ENCODE peak calls at places on chromosome 1, in nine cellular contexts. U, J, Y, S, A, V, G, P and K are unnamed samples.

GRCh38 chr1:41517039-41517438 is 32.6 kb upstream of the EDN2 start:
- DNase-seq in Y (no peak), P (no peak), S (no peak), U (no peak), G (no peak), V (no peak), J (no peak), A (no peak), K (no peak)

GRCh38 chr1:247104965-247105364 is 809 bp upstream of the ZNF669 start:
- DNase-seq in P (no peak), Y (no peak), U (no peak), V (no peak), G (no peak), A (no peak), J (no peak), S (no peak), K (no peak)

GRCh38 chr1:206496131-206496793 is 11.1 kb upstream of the RASSF5 start:
- DNase-seq in S (peak), V (no peak), P (no peak), A (no peak), Y (no peak), J (no peak), U (peak), G (no peak), K (no peak)

GRCh38 chr1:60835649-60836048 is 246.7 kb upstream of the NFIA start:
- DNase-seq in P (no peak), G (no peak), A (no peak), U (no peak), J (no peak), S (no peak), V (no peak), Y (no peak), K (no peak)

GRCh38 chr1:209855623-209856022 is 27.9 kb downstream of the UTP25 start:
- DNase-seq in A (no peak), S (no peak), G (no peak), Y (no peak), P (no peak), J (no peak), U (no peak), V (no peak), K (no peak)

GRCh38 chr1:162690672-162691434 is 58.6 kb downstream of the DDR2 start:
- DNase-seq in J (no peak), A (peak), P (peak), V (no peak), U (no peak), S (no peak), Y (no peak), G (no peak), K (peak)

GRCh38 chr1:41679994-41680393 is 195.5 kb upstream of the EDN2 start:
- DNase-seq in V (no peak), J (no peak), S (no peak), U (no peak), Y (no peak), A (no peak), P (no peak), G (no peak), K (no peak)

GRCh38 chr1:242055921-242056320 is 57.0 kb upstream of the MAP1LC3C start:
- DNase-seq in S (no peak), A (no peak), U (no peak), J (no peak), G (no peak), V (no peak), Y (no peak), P (no peak), K (no peak)

GRCh38 chr1:109615879-109616278 is 3.5 kb downstream of the GNAT2 start:
- DNase-seq in G (no peak), U (no peak), S (peak), A (peak), V (no peak), J (no peak), Y (no peak), P (no peak), K (no peak)

GRCh38 chr1:212597495-212597894 is 11.1 kb upstream of the ATF3 start:
- DNase-seq in A (no peak), J (no peak), U (no peak), V (no peak), P (no peak), G (no peak), S (no peak), Y (no peak), K (no peak)

GRCh38 chr1:204711103-204711946 is 25.8 kb upstream of the LRRN2 start:
- DNase-seq in P (no peak), S (no peak), J (no peak), G (no peak), U (no peak), A (no peak), V (no peak), Y (no peak), K (no peak)